ENCODE peak calls at places on chromosomes 6 and 20, in ten cellular contexts. W, Q, P, I, N, Y, B, D, R and H are unnamed samples.

GRCh38 chr20:44644384-44645131 is 6.9 kb downstream of the ADA start:
- DNase-seq in N (no peak), P (no peak), Q (no peak), R (no peak), I (peak), W (no peak), D (no peak), Y (no peak), B (no peak), H (no peak)

GRCh38 chr6:111710911-111711310 is 105.2 kb upstream of the TRAF3IP2 start:
- DNase-seq in I (no peak), W (no peak), R (no peak), D (no peak), N (no peak), P (no peak), Q (no peak), Y (no peak), B (no peak), H (peak)

GRCh38 chr6:26577720-26578072 is 19.1 kb upstream of the ABT1 start:
- DNase-seq in N (no peak), B (no peak), D (peak), I (no peak), P (no peak), R (no peak), Q (no peak), Y (no peak), W (no peak), H (no peak)

GRCh38 chr6:158769228-158769627 is 49.9 kb downstream of the EZR start:
- DNase-seq in R (no peak), B (no peak), W (no peak), D (no peak), I (no peak), P (no peak), N (no peak), Y (peak), Q (no peak), H (no peak)

GRCh38 chr6:15400572-15401004 is 154.7 kb downstream of the JARID2 start:
- DNase-seq in P (no peak), Y (no peak), I (no peak), B (no peak), R (peak), W (peak), Q (peak), D (peak), N (no peak), H (peak)

GRCh38 chr6:87993331-87993730 is 54.3 kb upstream of the SPACA1 start:
- DNase-seq in N (no peak), P (no peak), B (no peak), R (no peak), W (no peak), I (no peak), D (no peak), Y (no peak), Q (no peak), H (no peak)

GRCh38 chr6:91761621-91762020 is 1174.7 kb upstream of the MAP3K7 start:
- DNase-seq in Y (no peak), P (no peak), I (no peak), D (no peak), R (no peak), B (no peak), Q (no peak), N (no peak), W (no peak), H (no peak)

GRCh38 chr6:24858154-24858801 is 59.6 kb upstream of the ARMH2 start:
- DNase-seq in I (no peak), P (no peak), B (no peak), D (no peak), W (no peak), N (no peak), Y (no peak), Q (no peak), R (no peak), H (no peak)

GRCh38 chr6:13947611-13948178 is 22.9 kb downstream of the RNF182 start:
- DNase-seq in D (no peak), W (no peak), B (no peak), N (no peak), R (no peak), P (no peak), Y (no peak), I (no peak), Q (no peak), H (no peak)

GRCh38 chr6:30720738-30721197 is 616 bp downstream of the TUBB start:
- DNase-seq in Y (peak), R (peak), B (peak), D (peak), Q (peak), P (peak), I (peak), W (peak), N (peak), H (peak)

GRCh38 chr6:99802396-99803031 is 191.5 kb downstream of the MCHR2 start:
- DNase-seq in B (no peak), N (no peak), Y (no peak), Q (no peak), R (no peak), P (no peak), W (peak), D (peak), I (no peak), H (no peak)

GRCh38 chr20:10576411-10576810 is 97.4 kb downstream of the JAG1 start:
- DNase-seq in P (no peak), I (no peak), D (no peak), N (no peak), W (no peak), Y (no peak), R (no peak), Q (no peak), B (no peak), H (no peak)

GRCh38 chr6:29752451-29753308 is 29.4 kb downstream of the HLA-F start:
- DNase-seq in I (peak), D (peak), P (peak), W (peak), B (peak), Y (peak), N (peak), R (peak), Q (peak), H (peak)

GRCh38 chr20:14832630-14833029 is 495.2 kb upstream of the FLRT3 start:
- DNase-seq in B (no peak), Q (no peak), W (no peak), D (no peak), N (no peak), Y (no peak), R (no peak), P (no peak), I (no peak), H (no peak)

GRCh38 chr6:47922391-47922790 is 140.6 kb downstream of the OPN5 start:
- DNase-seq in N (no peak), W (no peak), Y (no peak), B (no peak), P (no peak), Q (no peak), I (no peak), R (no peak), D (peak), H (no peak)

GRCh38 chr6:116316772-116317467 is 37.2 kb upstream of the TSPYL1 start:
- DNase-seq in N (no peak), I (no peak), R (no peak), Y (peak), Q (peak), B (no peak), P (no peak), D (no peak), W (peak), H (no peak)

GRCh38 chr6:27894839-27895762 is 17.1 kb downstream of the OR2B2 start:
- DNase-seq in W (peak), N (no peak), D (peak), I (peak), Y (no peak), P (peak), R (peak), B (no peak), Q (peak), H (peak)